ENCODE peak calls at places on chromosomes 4 and X, in six cellular contexts. Q is nephron progenitor cell, V is transverse colon, Z is lower lobe of right lung, S is tibial nerve, T is B cell. F is an unnamed sample.

GRCh38 chr4:76963136-76963477 is 13.6 kb downstream of the SEPTIN11 start:
- DNase-seq in Q (no peak), V (no peak), Z (no peak), S (no peak), T (no peak), F (no peak)

GRCh38 chr4:100189820-100190642 is at the start of gene DDIT4L:
- DNase-seq in Q (peak; percentile 74), V (peak; percentile 29), Z (peak; percentile 53), S (no peak), T (no peak), F (peak; percentile 40)

GRCh38 chrX:113384628-113385027 is 544.0 kb upstream of the AMOT start:
- DNase-seq in Q (no peak), V (no peak), Z (no peak), S (peak; percentile 53), T (no peak), F (no peak)

GRCh38 chr4:181959121-181959520 is 284.1 kb upstream of the TENM3 start:
- DNase-seq in Q (no peak), V (no peak), Z (no peak), S (no peak), T (no peak), F (no peak)

GRCh38 chrX:18971506-18971905 is 12.4 kb downstream of the PHKA2 start:
- DNase-seq in Q (no peak), V (no peak), Z (no peak), S (no peak), T (no peak), F (no peak)

GRCh38 chr4:26320159-26320452 is 708 bp upstream of the RBPJ start:
- DNase-seq in Q (no peak), V (no peak), Z (no peak), S (no peak), T (peak; percentile 69), F (peak; percentile 76)

GRCh38 chr4:56434599-56435000 is 815 bp downstream of the PPAT start:
- DNase-seq in Q (no peak), V (no peak), Z (peak; percentile 71), S (no peak), T (no peak), F (no peak)

GRCh38 chr4:90960840-90961239 is 833.6 kb downstream of the CCSER1 start:
- DNase-seq in Q (no peak), V (no peak), Z (no peak), S (no peak), T (no peak), F (no peak)

GRCh38 chr4:91127891-91128290 is 1000.7 kb downstream of the CCSER1 start:
- DNase-seq in Q (no peak), V (no peak), Z (no peak), S (no peak), T (no peak), F (no peak)

GRCh38 chr4:143234153-143234552 is 49.4 kb downstream of the USP38 start:
- DNase-seq in Q (no peak), V (no peak), Z (no peak), S (no peak), T (no peak), F (no peak)

GRCh38 chr4:87465739-87466366 is 43.5 kb downstream of the NUDT9 start:
- DNase-seq in Q (no peak), V (no peak), Z (no peak), S (peak; percentile 44), T (no peak), F (peak; percentile 37)

GRCh38 chrX:136126892-136127406 is 20.4 kb upstream of the FHL1 start:
- DNase-seq in Q (no peak), V (no peak), Z (no peak), S (no peak), T (no peak), F (peak; percentile 20)

GRCh38 chr4:85725727-85726170 is 250.8 kb downstream of the ARHGAP24 start:
- DNase-seq in Q (no peak), V (peak; percentile 8), Z (no peak), S (no peak), T (peak; percentile 73), F (peak; percentile 19)

GRCh38 chr4:75745192-75745591 is 20.8 kb downstream of the USO1 start:
- DNase-seq in Q (no peak), V (no peak), Z (no peak), S (no peak), T (no peak), F (no peak)

GRCh38 chr4:112766422-112766821 is 129.5 kb downstream of the LARP7 start:
- DNase-seq in Q (peak; percentile 13), V (no peak), Z (no peak), S (peak; percentile 63), T (no peak), F (peak; percentile 47)

GRCh38 chrX:130144509-130144908 is 21.1 kb downstream of the AIFM1 start:
- DNase-seq in Q (no peak), V (no peak), Z (no peak), S (no peak), T (no peak), F (no peak)
- TF ChIP-seq CTCF in Q (no peak), V (no peak), Z (no peak), S (no peak), T (peak; percentile 10), F (no peak)

DNA sequence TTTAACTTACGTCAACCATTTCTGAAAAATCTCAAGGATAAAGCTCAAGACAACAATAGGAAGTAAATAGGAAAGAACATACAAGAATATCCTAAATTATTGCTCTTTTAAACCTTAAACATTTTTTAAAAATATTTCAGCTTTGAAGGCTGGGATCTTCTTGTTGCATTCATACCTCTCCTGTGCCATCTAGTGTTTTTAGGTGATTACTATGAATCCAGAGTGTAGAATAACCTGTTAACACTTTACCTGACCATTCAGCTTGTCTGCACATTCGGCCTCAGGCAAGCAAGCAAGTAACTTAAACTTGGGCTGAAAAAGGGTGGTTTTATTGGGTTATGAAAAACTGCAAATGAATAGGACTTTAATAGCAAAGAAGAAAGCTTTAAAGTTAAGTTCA is 507.8 kb upstream of the INTU start:
- DNase-seq in Q (no peak), V (no peak), Z (no peak), S (no peak), T (no peak), F (no peak)
- TF ChIP-seq CTCF in Q (no peak), V (no peak), Z (no peak), S (no peak), T (no peak), F (no peak)

GRCh38 chrX:155086202-155086840 is 15.0 kb downstream of the BRCC3 start:
- DNase-seq in Q (peak; percentile 32), V (peak; percentile 30), Z (no peak), S (peak; percentile 8), T (peak; percentile 43), F (peak; percentile 33)
- TF ChIP-seq CTCF in Q (peak; percentile 27), V (peak; percentile 40), Z (peak; percentile 42), S (peak; percentile 28), T (peak; percentile 45), F (peak; percentile 16)

DNA sequence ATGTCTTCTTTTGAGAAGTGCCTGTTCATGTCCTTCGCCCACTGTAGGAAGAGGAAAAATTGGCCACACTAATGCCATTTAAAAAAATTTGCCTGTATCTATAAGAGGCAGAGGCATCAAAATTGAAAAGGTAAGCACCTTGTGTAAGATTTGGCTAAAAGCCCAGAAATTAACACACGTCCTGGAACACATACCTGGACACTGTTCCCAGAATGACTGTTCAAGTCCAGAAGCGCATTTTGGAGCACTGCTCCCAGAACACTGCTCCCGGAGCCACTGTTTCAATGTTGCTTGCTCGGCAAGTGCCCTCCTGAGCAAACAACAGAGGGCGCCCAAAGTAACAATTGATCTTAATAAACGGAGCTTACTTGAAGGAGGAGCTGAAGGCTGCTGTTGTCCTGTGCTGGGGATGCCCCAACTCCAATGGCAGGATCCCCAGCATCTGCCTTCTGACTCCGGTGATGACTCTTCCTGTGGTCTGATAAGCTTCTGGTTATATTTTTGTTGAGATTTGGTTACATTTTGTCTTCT is 1958.6 kb downstream of the C4orf33 start:
- DNase-seq in Q (no peak), V (no peak), Z (no peak), S (no peak), T (no peak), F (no peak)
- TF ChIP-seq CTCF in Q (no peak), V (no peak), Z (no peak), S (no peak), T (no peak), F (no peak)

GRCh38 chr4:150384249-150384648 is 197.7 kb upstream of the MAB21L2 start:
- DNase-seq in Q (no peak), V (no peak), Z (no peak), S (no peak), T (no peak), F (no peak)

GRCh38 chr4:150381671-150382427 is 200.1 kb upstream of the MAB21L2 start:
- DNase-seq in Q (no peak), V (no peak), Z (no peak), S (no peak), T (no peak), F (no peak)

GRCh38 chr4:150389896-150390530 is 191.9 kb upstream of the MAB21L2 start:
- DNase-seq in Q (no peak), V (no peak), Z (no peak), S (no peak), T (no peak), F (no peak)

GRCh38 chr4:150387983-150388382 is 194.0 kb upstream of the MAB21L2 start:
- DNase-seq in Q (no peak), V (no peak), Z (no peak), S (peak; percentile 10), T (no peak), F (no peak)

GRCh38 chr4:150385606-150386005 is 196.3 kb upstream of the MAB21L2 start:
- DNase-seq in Q (no peak), V (no peak), Z (no peak), S (peak; percentile 60), T (no peak), F (no peak)
- TF ChIP-seq CTCF in Q (no peak), V (no peak), Z (no peak), S (no peak), T (no peak), F (no peak)

GRCh38 chr4:148056879-148057278 is 325.0 kb downstream of the ARHGAP10 start:
- DNase-seq in Q (no peak), V (peak; percentile 62), Z (peak; percentile 73), S (peak; percentile 54), T (peak; percentile 84), F (peak; percentile 53)
- TF ChIP-seq CTCF in Q (no peak), V (no peak), Z (peak; percentile 36), S (no peak), T (peak; percentile 76), F (peak; percentile 51)

DNA sequence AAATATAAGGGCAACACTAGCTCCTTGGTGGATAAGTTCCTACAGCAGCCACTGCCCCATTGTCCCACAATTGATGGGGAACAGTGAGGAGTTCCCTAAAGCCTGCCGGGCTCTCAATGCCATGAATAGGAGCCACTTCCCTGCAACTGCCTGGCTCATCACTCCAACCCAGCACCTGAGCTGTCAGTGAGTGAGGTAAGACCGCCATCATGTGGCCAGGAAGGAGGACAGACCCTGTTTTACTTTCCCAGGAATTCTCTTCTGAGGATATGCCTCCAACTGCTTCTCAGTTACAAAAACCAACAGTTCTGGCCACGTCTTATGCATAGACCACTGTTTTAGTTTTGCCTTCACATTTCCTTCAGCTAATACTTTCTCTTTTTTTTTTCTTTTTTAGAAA is 45.5 kb downstream of the SRPX start:
- DNase-seq in Q (peak; percentile 50), V (peak; percentile 27), Z (no peak), S (no peak), T (no peak), F (peak; percentile 19)
- TF ChIP-seq CTCF in Q (peak; percentile 58), V (peak; percentile 24), Z (peak; percentile 32), S (no peak), T (no peak), F (peak; percentile 42)

DNA sequence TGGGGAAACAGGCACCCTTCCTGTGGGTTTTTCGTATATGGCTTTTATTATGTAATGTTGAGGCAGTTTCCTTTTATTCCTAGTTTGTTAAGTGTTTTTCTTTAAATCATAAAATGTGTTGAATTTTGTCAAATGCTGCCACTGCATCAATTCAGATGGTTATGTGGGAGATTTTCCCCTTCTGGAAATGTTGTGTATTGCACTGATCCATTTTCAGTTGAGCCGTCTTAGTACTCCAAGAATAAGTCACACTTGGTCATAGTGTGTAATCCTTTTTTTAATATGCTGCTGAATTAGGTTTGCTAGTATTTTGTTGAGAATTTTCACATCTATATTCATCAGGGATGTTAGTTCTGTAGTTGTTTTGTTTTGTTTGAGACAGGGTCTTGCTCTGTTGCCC is 9.5 kb upstream of the CTBP1 start:
- DNase-seq in Q (no peak), V (no peak), Z (no peak), S (no peak), T (no peak), F (no peak)
- TF ChIP-seq CTCF in Q (peak; percentile 8), V (no peak), Z (no peak), S (no peak), T (no peak), F (no peak)